ENCODE peak calls at places on chromosomes 13 and 19, in five cellular contexts. P, Y, L, S and T are unnamed samples.

GRCh38 chr13:73341748-73342147 is 282.9 kb downstream of the KLF5 start:
- DNase-seq in P (peak; percentile 69), Y (peak; percentile 34), L (no peak), S (no peak), T (peak; percentile 66)

GRCh38 chr13:87123987-87124784 is 547.0 kb upstream of the SLITRK5 start:
- DNase-seq in P (no peak), Y (peak; percentile 93), L (peak; percentile 100), S (peak; percentile 3), T (peak; percentile 60)

GRCh38 chr13:60426075-60426474 is 29.1 kb downstream of the TDRD3 start:
- DNase-seq in P (no peak), Y (no peak), L (no peak), S (no peak), T (no peak)

GRCh38 chr19:49528211-49528771 is 488 bp downstream of the RCN3 start:
- DNase-seq in P (peak; percentile 93), Y (peak; percentile 66), L (no peak), S (no peak), T (peak; percentile 71)

GRCh38 chr19:20153281-20153680 is 13.7 kb upstream of the ZNF486 start:
- DNase-seq in P (no peak), Y (no peak), L (no peak), S (no peak), T (no peak)

GRCh38 chr19:7914099-7914498 is 531 bp upstream of the TGFBR3L start:
- DNase-seq in P (peak; percentile 94), Y (no peak), L (no peak), S (no peak), T (no peak)

GRCh38 chr13:24181991-24182702 is 21.6 kb downstream of the SPATA13 start:
- DNase-seq in P (no peak), Y (no peak), L (no peak), S (no peak), T (no peak)

GRCh38 chr13:27211771-27212364 is 39.5 kb upstream of the RPL21 start:
- DNase-seq in P (no peak), Y (peak; percentile 71), L (peak; percentile 19), S (no peak), T (peak; percentile 76)

GRCh38 chr13:54965881-54966280 is 1937.3 kb downstream of the OLFM4 start:
- DNase-seq in P (no peak), Y (no peak), L (peak; percentile 45), S (no peak), T (no peak)

GRCh38 chr19:38405276-38405675 is 2.4 kb downstream of the FAM98C start:
- DNase-seq in P (peak; percentile 71), Y (no peak), L (no peak), S (no peak), T (no peak)

GRCh38 chr13:27027086-27027667 is 144.4 kb downstream of the USP12 start:
- DNase-seq in P (no peak), Y (no peak), L (no peak), S (no peak), T (no peak)

GRCh38 chr13:25752957-25753540 is 298.8 kb downstream of the SHISA2 start:
- DNase-seq in P (peak; percentile 93), Y (peak; percentile 91), L (no peak), S (peak; percentile 43), T (peak; percentile 92)

GRCh38 chr19:46478356-46478986 is 7.1 kb upstream of the PNMA8A start:
- DNase-seq in P (peak; percentile 55), Y (peak; percentile 73), L (no peak), S (no peak), T (no peak)

GRCh38 chr19:547836-548720 is 4.2 kb downstream of the GZMM start:
- DNase-seq in P (no peak), Y (no peak), L (no peak), S (no peak), T (no peak)

GRCh38 chr19:617551-618246 is 15.6 kb downstream of the POLRMT start:
- DNase-seq in P (peak; percentile 86), Y (no peak), L (no peak), S (no peak), T (no peak)

GRCh38 chr19:927044-927706 is 1.3 kb downstream of the ARID3A start:
- DNase-seq in P (peak; percentile 96), Y (peak; percentile 61), L (no peak), S (peak; percentile 72), T (peak; percentile 53)

GRCh38 chr19:37466277-37466797 is 907 bp downstream of the ZNF569 start:
- DNase-seq in P (peak; percentile 43), Y (no peak), L (no peak), S (no peak), T (no peak)

GRCh38 chr19:45187421-45188100 is 9.0 kb downstream of the BLOC1S3 start:
- DNase-seq in P (peak; percentile 37), Y (peak; percentile 15), L (no peak), S (no peak), T (no peak)

GRCh38 chr13:106493569-106493968 is 41.9 kb downstream of the EFNB2 start:
- DNase-seq in P (no peak), Y (no peak), L (no peak), S (peak; percentile 25), T (no peak)

DNA sequence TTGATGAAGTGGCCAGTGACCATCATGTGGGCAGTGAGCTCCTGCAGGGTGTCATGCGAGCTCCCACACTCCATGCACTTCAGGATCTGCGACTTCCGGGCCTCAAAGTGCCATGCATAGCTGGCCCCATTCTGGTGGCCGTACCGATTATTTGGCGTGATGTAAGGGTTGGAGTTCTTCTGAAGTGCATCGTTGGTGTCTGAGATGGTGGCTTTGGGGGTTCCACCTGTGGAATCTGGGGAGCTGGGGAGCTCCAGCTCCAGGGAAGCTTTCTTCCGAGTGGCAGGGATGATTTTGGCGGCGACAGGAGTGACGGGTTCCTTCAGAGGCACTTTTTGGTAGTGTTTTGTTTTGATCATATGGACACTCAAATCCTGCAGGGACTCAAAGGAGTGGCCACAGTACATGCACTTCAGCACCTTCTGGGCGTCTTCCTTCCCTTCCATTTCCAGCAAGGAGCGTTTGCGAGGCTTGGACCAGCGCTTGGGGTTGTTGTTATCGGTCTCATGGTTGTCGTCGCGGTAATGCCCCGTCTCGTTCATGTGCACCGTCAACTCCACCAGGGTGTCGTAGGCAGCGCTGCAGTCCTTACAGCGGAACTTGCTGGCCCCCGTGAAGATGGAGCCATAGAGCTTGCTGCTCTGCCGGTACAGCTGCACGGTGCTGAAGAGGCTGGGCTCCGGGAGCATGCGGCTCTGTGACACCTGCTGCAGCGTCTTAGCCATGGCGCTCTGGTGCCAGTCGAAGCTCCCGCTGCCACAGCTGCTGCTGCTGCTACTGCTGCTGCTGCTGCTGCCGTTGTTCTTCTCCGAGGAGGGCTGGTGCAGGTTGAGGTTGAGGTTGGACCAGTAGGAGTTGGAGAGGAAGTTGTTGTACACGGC is 70.4 kb downstream of the TSHZ3 start:
- DNase-seq in P (no peak), Y (no peak), L (no peak), S (no peak), T (no peak)
- TF ChIP-seq CTCF in P (no peak), Y (no peak), L (no peak), S (no peak), T (no peak)

GRCh38 chr13:111068009-111068350 is 47.1 kb upstream of the ARHGEF7 start:
- DNase-seq in P (no peak), Y (no peak), L (no peak), S (no peak), T (no peak)
- TF ChIP-seq CTCF in P (no peak), Y (no peak), L (no peak), S (no peak), T (no peak)

GRCh38 chr19:57406516-57407123 is 4.3 kb upstream of the ZNF17 start:
- DNase-seq in P (peak; percentile 87), Y (peak; percentile 69), L (no peak), S (peak; percentile 54), T (peak; percentile 76)
- TF ChIP-seq CTCF in P (peak; percentile 74), Y (peak; percentile 92), L (peak; percentile 61), S (peak; percentile 46), T (peak; percentile 90)

GRCh38 chr19:15475169-15475568 is 4.1 kb downstream of the PGLYRP2 start:
- DNase-seq in P (no peak), Y (no peak), L (no peak), S (no peak), T (no peak)
- TF ChIP-seq CTCF in P (no peak), Y (no peak), L (no peak), S (no peak), T (no peak)

GRCh38 chr13:22735381-22735995 is 445.3 kb upstream of the SGCG start:
- DNase-seq in P (peak; percentile 15), Y (no peak), L (no peak), S (no peak), T (no peak)
- TF ChIP-seq CTCF in P (no peak), Y (no peak), L (peak; percentile 9), S (no peak), T (no peak)

GRCh38 chr13:95552539-95553270 is at the start of gene CLDN10:
- DNase-seq in P (peak; percentile 62), Y (no peak), L (no peak), S (peak; percentile 88), T (no peak)
- TF ChIP-seq CTCF in P (no peak), Y (no peak), L (peak; percentile 27), S (peak; percentile 61), T (no peak)